ENCODE peak calls at places on chromosome 1, in seven cellular contexts. Q is nephron progenitor cell, D is Calu3, I is NT2/D1, Y is GOT3, C is ACHN, M is IMR-90. K is an unnamed sample.

GRCh38 chr1:165717918-165718515 is 19.7 kb upstream of the ALDH9A1 start:
- DNase-seq in I (peak), D (peak), M (peak), Q (peak), Y (no peak), C (peak), K (peak)

GRCh38 chr1:151942882-151943281 is 33.6 kb upstream of the THEM4 start:
- DNase-seq in Q (no peak), C (peak), Y (no peak), I (no peak), D (no peak), M (no peak), K (no peak)

GRCh38 chr1:34924759-34925555 is 4.5 kb downstream of the DLGAP3 start:
- DNase-seq in I (peak), Y (peak), C (peak), D (peak), Q (peak), M (peak), K (peak)

GRCh38 chr1:172449012-172449584 is 5.2 kb upstream of the PIGC start:
- DNase-seq in I (no peak), Y (no peak), Q (no peak), C (peak), M (no peak), D (peak), K (no peak)

GRCh38 chr1:145994391-145995120 is 1.8 kb downstream of the TXNIP start:
- DNase-seq in C (no peak), D (no peak), I (no peak), Y (no peak), Q (no peak), M (no peak), K (no peak)

GRCh38 chr1:63004868-63005267 is 220.9 kb downstream of the ATG4C start:
- DNase-seq in D (peak), Y (no peak), C (peak), I (peak), Q (no peak), M (no peak), K (no peak)

GRCh38 chr1:179824265-179824664 is 53.3 kb downstream of the TOR1AIP2 start:
- DNase-seq in Q (no peak), C (no peak), D (no peak), M (no peak), I (no peak), Y (no peak), K (no peak)

GRCh38 chr1:8266436-8267165 is 51.3 kb upstream of the SLC45A1 start:
- DNase-seq in C (no peak), M (no peak), Q (no peak), Y (no peak), D (no peak), I (peak), K (peak)

GRCh38 chr1:158078569-158079080 is 85.2 kb downstream of the KIRREL1 start:
- DNase-seq in C (no peak), Y (no peak), M (no peak), D (no peak), I (no peak), Q (no peak), K (no peak)

GRCh38 chr1:210252621-210253041 is 20.0 kb downstream of the SERTAD4 start:
- DNase-seq in C (no peak), I (no peak), Y (no peak), Q (peak), M (no peak), D (peak), K (peak)

GRCh38 chr1:206041640-206042039 is 11.3 kb upstream of the RHEX start:
- DNase-seq in C (no peak), I (no peak), Y (no peak), D (peak), M (no peak), Q (peak), K (no peak)

K was measured in neuronal stem cell.